ENCODE peak calls at places on chromosomes 11 and 22, in eight cellular contexts. One of them, this sample, is unnamed.

GRCh38 chr22:28899199-28899853 is 16.0 kb downstream of the ZNRF3 start:
- DNase-seq in lung: no peak
- DNase-seq in adrenal gland: no peak
- DNase-seq in tibial nerve: no peak
- DNase-seq in heart right ventricle: no peak
- DNase-seq in upper lobe of right lung: no peak
- DNase-seq in astrocyte: peak; percentile 42
- DNase-seq in effector memory CD4-positive, alpha-beta T cell: no peak
- DNase-seq in this sample: no peak

GRCh38 chr11:123145220-123145619 is 49.8 kb downstream of the CLMP start:
- DNase-seq in lung: peak; percentile 72
- DNase-seq in adrenal gland: peak; percentile 81
- DNase-seq in tibial nerve: no peak
- DNase-seq in heart right ventricle: no peak
- DNase-seq in upper lobe of right lung: peak; percentile 68
- DNase-seq in astrocyte: peak; percentile 75
- DNase-seq in effector memory CD4-positive, alpha-beta T cell: no peak
- DNase-seq in this sample: no peak

GRCh38 chr11:35308157-35308556 is 111.2 kb downstream of the SLC1A2 start:
- DNase-seq in lung: no peak
- DNase-seq in adrenal gland: no peak
- DNase-seq in tibial nerve: no peak
- DNase-seq in heart right ventricle: no peak
- DNase-seq in upper lobe of right lung: peak; percentile 63
- DNase-seq in astrocyte: no peak
- DNase-seq in effector memory CD4-positive, alpha-beta T cell: no peak
- DNase-seq in this sample: no peak

GRCh38 chr11:2825886-2826678 is 59.5 kb downstream of the CDKN1C start:
- DNase-seq in lung: peak; percentile 76
- DNase-seq in adrenal gland: peak; percentile 44
- DNase-seq in tibial nerve: peak; percentile 74
- DNase-seq in heart right ventricle: peak; percentile 64
- DNase-seq in upper lobe of right lung: peak; percentile 81
- DNase-seq in astrocyte: peak; percentile 97
- DNase-seq in effector memory CD4-positive, alpha-beta T cell: no peak
- DNase-seq in this sample: no peak

GRCh38 chr11:62732830-62733229 is 4.5 kb downstream of the TTC9C start:
- DNase-seq in lung: no peak
- DNase-seq in adrenal gland: no peak
- DNase-seq in tibial nerve: no peak
- DNase-seq in heart right ventricle: no peak
- DNase-seq in upper lobe of right lung: no peak
- DNase-seq in astrocyte: no peak
- DNase-seq in effector memory CD4-positive, alpha-beta T cell: no peak
- DNase-seq in this sample: no peak

GRCh38 chr22:31948002-31948401 is 3.7 kb downstream of the YWHAH start:
- DNase-seq in lung: no peak
- DNase-seq in adrenal gland: no peak
- DNase-seq in tibial nerve: no peak
- DNase-seq in heart right ventricle: no peak
- DNase-seq in upper lobe of right lung: peak; percentile 64
- DNase-seq in astrocyte: no peak
- DNase-seq in effector memory CD4-positive, alpha-beta T cell: no peak
- DNase-seq in this sample: no peak

GRCh38 chr11:112822478-112823274 is 138.5 kb upstream of the NCAM1 start:
- DNase-seq in lung: no peak
- DNase-seq in adrenal gland: no peak
- DNase-seq in tibial nerve: no peak
- DNase-seq in heart right ventricle: no peak
- DNase-seq in upper lobe of right lung: no peak
- DNase-seq in astrocyte: no peak
- DNase-seq in effector memory CD4-positive, alpha-beta T cell: no peak
- DNase-seq in this sample: no peak

GRCh38 chr11:61616443-61616842 is 35.6 kb upstream of the SYT7 start:
- DNase-seq in lung: no peak
- DNase-seq in adrenal gland: no peak
- DNase-seq in tibial nerve: no peak
- DNase-seq in heart right ventricle: no peak
- DNase-seq in upper lobe of right lung: no peak
- DNase-seq in astrocyte: peak; percentile 76
- DNase-seq in effector memory CD4-positive, alpha-beta T cell: no peak
- DNase-seq in this sample: no peak

GRCh38 chr11:64000740-64001514 is 14.7 kb downstream of the OTUB1 start:
- DNase-seq in lung: no peak
- DNase-seq in adrenal gland: no peak
- DNase-seq in tibial nerve: no peak
- DNase-seq in heart right ventricle: no peak
- DNase-seq in upper lobe of right lung: no peak
- DNase-seq in astrocyte: no peak
- DNase-seq in effector memory CD4-positive, alpha-beta T cell: no peak
- DNase-seq in this sample: no peak

GRCh38 chr11:70497536-70498075 is 99.3 kb downstream of the CTTN start:
- DNase-seq in lung: no peak
- DNase-seq in adrenal gland: no peak
- DNase-seq in tibial nerve: no peak
- DNase-seq in heart right ventricle: no peak
- DNase-seq in upper lobe of right lung: peak; percentile 46
- DNase-seq in astrocyte: no peak
- DNase-seq in effector memory CD4-positive, alpha-beta T cell: no peak
- DNase-seq in this sample: no peak

GRCh38 chr22:46754110-46754799 is 8.2 kb upstream of the TBC1D22A start:
- DNase-seq in lung: peak; percentile 95
- DNase-seq in adrenal gland: peak; percentile 94
- DNase-seq in tibial nerve: peak; percentile 82
- DNase-seq in heart right ventricle: peak; percentile 93
- DNase-seq in upper lobe of right lung: peak; percentile 91
- DNase-seq in astrocyte: peak; percentile 97
- DNase-seq in effector memory CD4-positive, alpha-beta T cell: no peak
- DNase-seq in this sample: no peak

GRCh38 chr11:68191661-68192579 is 21.2 kb downstream of the KMT5B start:
- DNase-seq in lung: no peak
- DNase-seq in adrenal gland: no peak
- DNase-seq in tibial nerve: no peak
- DNase-seq in heart right ventricle: no peak
- DNase-seq in upper lobe of right lung: no peak
- DNase-seq in astrocyte: peak; percentile 34
- DNase-seq in effector memory CD4-positive, alpha-beta T cell: no peak
- DNase-seq in this sample: no peak

GRCh38 chr11:123157995-123158394 is 37.1 kb downstream of the CLMP start:
- DNase-seq in lung: no peak
- DNase-seq in adrenal gland: no peak
- DNase-seq in tibial nerve: no peak
- DNase-seq in heart right ventricle: no peak
- DNase-seq in upper lobe of right lung: no peak
- DNase-seq in astrocyte: no peak
- DNase-seq in effector memory CD4-positive, alpha-beta T cell: no peak
- DNase-seq in this sample: no peak

GRCh38 chr11:70104419-70104818 is 26.3 kb downstream of the ANO1 start:
- DNase-seq in lung: no peak
- DNase-seq in adrenal gland: no peak
- DNase-seq in tibial nerve: no peak
- DNase-seq in heart right ventricle: no peak
- DNase-seq in upper lobe of right lung: no peak
- DNase-seq in astrocyte: no peak
- DNase-seq in effector memory CD4-positive, alpha-beta T cell: no peak
- DNase-seq in this sample: no peak

GRCh38 chr11:115802641-115803040 is 298.4 kb upstream of the CADM1 start:
- DNase-seq in lung: no peak
- DNase-seq in adrenal gland: no peak
- DNase-seq in tibial nerve: no peak
- DNase-seq in heart right ventricle: no peak
- DNase-seq in upper lobe of right lung: no peak
- DNase-seq in astrocyte: no peak
- DNase-seq in effector memory CD4-positive, alpha-beta T cell: no peak
- DNase-seq in this sample: no peak

GRCh38 chr11:33321483-33321882 is 64.3 kb downstream of the HIPK3 start:
- DNase-seq in lung: no peak
- DNase-seq in adrenal gland: no peak
- DNase-seq in tibial nerve: no peak
- DNase-seq in heart right ventricle: no peak
- DNase-seq in upper lobe of right lung: no peak
- DNase-seq in astrocyte: no peak
- DNase-seq in effector memory CD4-positive, alpha-beta T cell: no peak
- DNase-seq in this sample: no peak

GRCh38 chr11:111557425-111558111 is 17.0 kb downstream of the LAYN start:
- DNase-seq in lung: no peak
- DNase-seq in adrenal gland: no peak
- DNase-seq in tibial nerve: no peak
- DNase-seq in heart right ventricle: no peak
- DNase-seq in upper lobe of right lung: no peak
- DNase-seq in astrocyte: peak; percentile 99
- DNase-seq in effector memory CD4-positive, alpha-beta T cell: no peak
- DNase-seq in this sample: no peak

GRCh38 chr22:21754523-21755128 is 19.0 kb upstream of the YPEL1 start:
- DNase-seq in lung: no peak
- DNase-seq in adrenal gland: no peak
- DNase-seq in tibial nerve: no peak
- DNase-seq in heart right ventricle: peak; percentile 34
- DNase-seq in upper lobe of right lung: no peak
- DNase-seq in astrocyte: no peak
- DNase-seq in effector memory CD4-positive, alpha-beta T cell: no peak
- DNase-seq in this sample: peak; percentile 39

GRCh38 chr11:106281455-106282173 is 204.2 kb downstream of the AASDHPPT start:
- DNase-seq in lung: no peak
- DNase-seq in adrenal gland: no peak
- DNase-seq in tibial nerve: no peak
- DNase-seq in heart right ventricle: no peak
- DNase-seq in upper lobe of right lung: no peak
- DNase-seq in astrocyte: peak; percentile 90
- DNase-seq in effector memory CD4-positive, alpha-beta T cell: no peak
- DNase-seq in this sample: no peak

GRCh38 chr11:45659031-45659817 is 6.2 kb downstream of the CHST1 start:
- DNase-seq in lung: no peak
- DNase-seq in adrenal gland: no peak
- DNase-seq in tibial nerve: no peak
- DNase-seq in heart right ventricle: no peak
- DNase-seq in upper lobe of right lung: peak; percentile 48
- DNase-seq in astrocyte: no peak
- DNase-seq in effector memory CD4-positive, alpha-beta T cell: no peak
- DNase-seq in this sample: no peak

GRCh38 chr11:47061429-47062178 is 115.1 kb downstream of the ARFGAP2 start:
- DNase-seq in lung: no peak
- DNase-seq in adrenal gland: no peak
- DNase-seq in tibial nerve: no peak
- DNase-seq in heart right ventricle: no peak
- DNase-seq in upper lobe of right lung: no peak
- DNase-seq in astrocyte: no peak
- DNase-seq in effector memory CD4-positive, alpha-beta T cell: no peak
- DNase-seq in this sample: no peak

DNA sequence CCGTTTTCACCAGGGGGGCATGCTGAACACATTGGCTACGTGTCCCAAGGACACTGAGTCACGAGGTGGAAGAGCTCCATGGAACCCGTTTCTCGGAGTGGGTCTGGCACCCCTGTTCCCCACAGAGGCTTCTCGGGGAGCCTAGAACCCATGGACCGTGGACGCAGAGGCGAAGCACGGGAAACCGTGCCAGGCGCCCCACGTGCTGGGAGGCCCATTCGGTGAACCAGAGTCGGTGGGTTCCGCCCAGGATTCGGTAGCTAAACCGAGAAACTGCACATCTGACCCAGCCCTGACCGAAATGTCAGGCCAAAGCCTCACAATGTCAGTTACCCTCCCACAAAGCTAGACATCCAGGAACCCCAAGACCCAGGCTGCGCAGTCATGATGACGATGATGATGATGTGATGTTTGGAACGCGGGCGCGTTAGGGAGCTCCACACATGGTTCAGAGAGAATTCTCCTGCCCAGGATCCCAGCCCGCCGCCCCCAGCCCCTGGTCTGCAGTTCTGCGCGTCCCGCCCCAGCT is 28.5 kb upstream of the WNT11 start:
- DNase-seq in lung: peak; percentile 52
- DNase-seq in adrenal gland: peak; percentile 64
- DNase-seq in tibial nerve: peak; percentile 31
- DNase-seq in heart right ventricle: peak; percentile 56
- DNase-seq in upper lobe of right lung: peak; percentile 77
- DNase-seq in astrocyte: no peak
- DNase-seq in effector memory CD4-positive, alpha-beta T cell: no peak
- DNase-seq in this sample: peak; percentile 77
- H3K27ac ChIP-seq in lung: peak overlapping the region; percentile 51
- H3K27ac ChIP-seq in adrenal gland: peak overlapping the region; percentile 95
- H3K27ac ChIP-seq in tibial nerve: peak overlapping the region; percentile 94
- H3K27ac ChIP-seq in heart right ventricle: peak overlapping the region; percentile 75
- H3K27ac ChIP-seq in upper lobe of right lung: peak overlapping the region; percentile 87
- H3K27ac ChIP-seq in astrocyte: peak overlapping the region; percentile 77
- H3K27ac ChIP-seq in effector memory CD4-positive, alpha-beta T cell: peak overlapping the region; percentile 49
- H3K27ac ChIP-seq in this sample: peak overlapping the region; percentile 93

DNA sequence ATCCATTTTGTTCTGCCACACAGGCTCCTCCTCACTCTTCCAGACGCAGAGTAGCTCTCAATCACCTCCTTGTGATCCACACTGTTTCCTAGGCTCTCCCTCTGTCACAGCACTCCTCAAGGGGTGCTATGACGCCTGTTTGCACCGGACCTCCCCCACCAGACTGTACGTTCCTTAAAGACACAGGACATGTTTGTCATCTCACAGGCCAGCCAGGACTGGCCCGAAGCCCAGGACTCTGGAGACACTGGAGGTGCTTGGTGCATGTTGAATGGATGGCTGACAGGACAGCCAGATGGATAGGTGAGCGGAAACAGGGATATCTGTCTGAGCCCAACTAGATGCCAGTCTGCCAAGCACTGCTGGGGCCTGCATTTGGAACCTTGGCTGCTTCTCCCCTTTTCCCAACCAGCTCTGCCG is 13.6 kb downstream of the PLA2G6 start:
- DNase-seq in lung: no peak
- DNase-seq in adrenal gland: no peak
- DNase-seq in tibial nerve: no peak
- DNase-seq in heart right ventricle: peak; percentile 75
- DNase-seq in upper lobe of right lung: no peak
- DNase-seq in astrocyte: no peak
- DNase-seq in effector memory CD4-positive, alpha-beta T cell: no peak
- DNase-seq in this sample: peak; percentile 27
- H3K27ac ChIP-seq in lung: peak overlapping the region; percentile 54
- H3K27ac ChIP-seq in adrenal gland: no peak overlapping the region
- H3K27ac ChIP-seq in tibial nerve: no peak overlapping the region
- H3K27ac ChIP-seq in heart right ventricle: no peak overlapping the region
- H3K27ac ChIP-seq in upper lobe of right lung: no peak overlapping the region
- H3K27ac ChIP-seq in astrocyte: no peak overlapping the region
- H3K27ac ChIP-seq in effector memory CD4-positive, alpha-beta T cell: no peak overlapping the region
- H3K27ac ChIP-seq in this sample: peak overlapping the region; percentile 59

GRCh38 chr11:9037046-9037780 is 33.4 kb upstream of the NRIP3 start:
- DNase-seq in lung: no peak
- DNase-seq in adrenal gland: no peak
- DNase-seq in tibial nerve: no peak
- DNase-seq in heart right ventricle: no peak
- DNase-seq in upper lobe of right lung: no peak
- DNase-seq in astrocyte: no peak
- DNase-seq in effector memory CD4-positive, alpha-beta T cell: no peak
- DNase-seq in this sample: no peak
- H3K27ac ChIP-seq in lung: no peak overlapping the region
- H3K27ac ChIP-seq in adrenal gland: no peak overlapping the region
- H3K27ac ChIP-seq in tibial nerve: no peak overlapping the region
- H3K27ac ChIP-seq in heart right ventricle: no peak overlapping the region
- H3K27ac ChIP-seq in upper lobe of right lung: no peak overlapping the region
- H3K27ac ChIP-seq in astrocyte: no peak overlapping the region
- H3K27ac ChIP-seq in effector memory CD4-positive, alpha-beta T cell: no peak overlapping the region
- H3K27ac ChIP-seq in this sample: peak overlapping the region; percentile 18

DNA sequence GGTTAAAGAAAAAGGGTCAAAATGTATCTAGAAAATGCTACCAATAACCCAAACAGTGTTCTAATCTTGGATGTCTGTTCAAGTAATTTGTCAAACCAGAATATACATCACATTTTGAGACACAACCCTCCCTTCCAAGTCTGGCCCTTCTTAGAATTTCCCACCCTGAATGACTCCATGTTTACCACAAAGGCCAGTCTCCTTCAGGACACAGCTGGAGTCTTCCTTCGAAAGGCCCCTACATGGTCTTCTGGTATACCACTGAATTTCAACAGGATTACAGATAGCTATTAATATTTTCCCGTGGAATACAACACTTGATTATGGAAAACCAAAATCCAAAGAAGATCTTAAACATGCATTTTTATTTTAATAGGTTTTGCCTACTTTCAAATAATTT is 10.2 kb downstream of the CCDC34 start:
- DNase-seq in lung: no peak
- DNase-seq in adrenal gland: no peak
- DNase-seq in tibial nerve: no peak
- DNase-seq in heart right ventricle: no peak
- DNase-seq in upper lobe of right lung: no peak
- DNase-seq in astrocyte: no peak
- DNase-seq in effector memory CD4-positive, alpha-beta T cell: no peak
- DNase-seq in this sample: no peak
- H3K27ac ChIP-seq in lung: no peak overlapping the region
- H3K27ac ChIP-seq in adrenal gland: no peak overlapping the region
- H3K27ac ChIP-seq in tibial nerve: no peak overlapping the region
- H3K27ac ChIP-seq in heart right ventricle: no peak overlapping the region
- H3K27ac ChIP-seq in upper lobe of right lung: no peak overlapping the region
- H3K27ac ChIP-seq in astrocyte: no peak overlapping the region
- H3K27ac ChIP-seq in effector memory CD4-positive, alpha-beta T cell: no peak overlapping the region
- H3K27ac ChIP-seq in this sample: no peak overlapping the region

This sample was measured in caudate nucleus.